ENCODE peak calls at places on chromosome 20, in four cellular contexts. R, K, O and B are unnamed samples.

GRCh38 chr20:5215592-5216304 is 88.9 kb downstream of the CDS2 start:
- DNase-seq in O (no peak), K (no peak), R (no peak), B (no peak)

GRCh38 chr20:53569606-53570307 is 23.9 kb downstream of the ZNF217 start:
- DNase-seq in R (no peak), O (no peak), K (no peak), B (no peak)

GRCh38 chr20:39190666-39191570 is 228.8 kb downstream of the DHX35 start:
- DNase-seq in O (no peak), K (no peak), R (no peak), B (no peak)

GRCh38 chr20:17568045-17568788 is 1.7 kb upstream of the DSTN start:
- DNase-seq in R (no peak), K (no peak), O (no peak), B (no peak)

GRCh38 chr20:48725589-48725991 is 102.2 kb downstream of the PREX1 start:
- DNase-seq in K (no peak), R (peak), O (no peak), B (no peak)

GRCh38 chr20:40897177-40897700 is 131.4 kb upstream of the TOP1 start:
- DNase-seq in O (no peak), K (no peak), R (no peak), B (no peak)

GRCh38 chr20:881051-881820 is 34.9 kb downstream of the ANGPT4 start:
- DNase-seq in O (no peak), R (peak), K (no peak), B (no peak)

GRCh38 chr20:55273149-55273548 is 732.2 kb downstream of the CBLN4 start:
- DNase-seq in K (no peak), R (no peak), O (no peak), B (no peak)

GRCh38 chr20:651713-652610 is 1.0 kb downstream of the SRXN1 start:
- DNase-seq in K (no peak), R (peak), O (no peak), B (no peak)

GRCh38 chr20:59748555-59749292 is 144.4 kb downstream of the PHACTR3 start:
- DNase-seq in R (no peak), K (no peak), O (no peak), B (no peak)

GRCh38 chr20:63096681-63097335 is 90.0 kb upstream of the BHLHE23 start:
- DNase-seq in R (no peak), K (no peak), O (no peak), B (no peak)

GRCh38 chr20:40422665-40423064 is 266.4 kb downstream of the MAFB start:
- DNase-seq in R (no peak), O (no peak), K (no peak), B (no peak)

GRCh38 chr20:56691325-56691990 is 62.4 kb downstream of the TFAP2C start:
- DNase-seq in O (no peak), K (no peak), R (no peak), B (no peak)

GRCh38 chr20:7232796-7233195 is 465.3 kb downstream of the BMP2 start:
- DNase-seq in O (no peak), R (no peak), K (no peak), B (no peak)

GRCh38 chr20:33169176-33169794 is 1.3 kb downstream of the BPIFA2 start:
- DNase-seq in K (no peak), R (no peak), O (no peak), B (no peak)

GRCh38 chr20:43586641-43587040 is 4.1 kb upstream of the IFT52 start:
- DNase-seq in K (no peak), R (no peak), O (no peak), B (no peak)

GRCh38 chr20:17543531-17543961 is 12.4 kb upstream of the BFSP1 start:
- DNase-seq in K (no peak), O (no peak), R (no peak), B (no peak)

GRCh38 chr20:2626853-2627541 is 25.4 kb upstream of the NOP56 start:
- DNase-seq in K (no peak), R (no peak), O (no peak), B (no peak)

GRCh38 chr20:34076952-34077351 is 35.1 kb downstream of the EIF2S2 start:
- DNase-seq in R (no peak), O (no peak), K (no peak), B (no peak)

GRCh38 chr20:51184289-51184688 is 161.4 kb upstream of the KCNG1 start:
- DNase-seq in K (no peak), R (no peak), O (no peak), B (no peak)

GRCh38 chr20:3784863-3785239 is 1.7 kb downstream of the CENPB start:
- DNase-seq in R (no peak), K (no peak), O (no peak), B (no peak)

GRCh38 chr20:7760261-7761048 is 179.8 kb downstream of the HAO1 start:
- DNase-seq in O (no peak), R (no peak), K (no peak), B (no peak)